ENCODE peak calls at places on chromosomes 13 and 19, in four cellular contexts. R is AG09309, M is epithelial cell of esophagus, C is HFF-Myc. G is an unnamed sample.

GRCh38 chr13:26929971-26930730 is 169.6 kb upstream of the GPR12 start:
- DNase-seq in R (no peak), M (peak; percentile 60), C (peak; percentile 37), G (peak; percentile 69)

GRCh38 chr13:68369739-68370138 is 1139.6 kb upstream of the PCDH9 start:
- DNase-seq in R (no peak), M (peak; percentile 60), C (no peak), G (peak; percentile 62)

GRCh38 chr13:101416181-101417042 is at the start of gene NALCN:
- DNase-seq in R (no peak), M (peak; percentile 28), C (no peak), G (peak; percentile 47)

GRCh38 chr19:13408889-13409518 is 97.3 kb downstream of the CACNA1A start:
- DNase-seq in R (no peak), M (no peak), C (no peak), G (no peak)

GRCh38 chr19:14563989-14564650 is 7.7 kb downstream of the NDUFB7 start:
- DNase-seq in R (no peak), M (peak; percentile 70), C (no peak), G (peak; percentile 81)

GRCh38 chr13:73657821-73658540 is 476.2 kb downstream of the KLF12 start:
- DNase-seq in R (no peak), M (no peak), C (peak; percentile 50), G (peak; percentile 17)

GRCh38 chr19:52922841-52923781 is at the start of gene ZNF888:
- DNase-seq in R (no peak), M (peak; percentile 91), C (no peak), G (peak; percentile 94)

GRCh38 chr19:1445932-1446712 is 3.8 kb upstream of the APC2 start:
- DNase-seq in R (no peak), M (no peak), C (no peak), G (no peak)

GRCh38 chr13:105817011-105817410 is 718.5 kb downstream of the EFNB2 start:
- DNase-seq in R (no peak), M (peak; percentile 47), C (no peak), G (no peak)

GRCh38 chr13:80881495-80882482 is 540.9 kb upstream of the SPRY2 start:
- DNase-seq in R (no peak), M (peak; percentile 86), C (no peak), G (no peak)

GRCh38 chr19:37098570-37098969 is 20.3 kb downstream of the ZNF420 start:
- DNase-seq in R (no peak), M (no peak), C (no peak), G (no peak)

GRCh38 chr19:30319876-30320275 is 52.3 kb upstream of the ZNF536 start:
- DNase-seq in R (no peak), M (no peak), C (no peak), G (no peak)

GRCh38 chr13:97600438-97601080 is 166.6 kb downstream of the RAP2A start:
- DNase-seq in R (peak; percentile 7), M (peak; percentile 86), C (peak; percentile 5), G (peak; percentile 83)

GRCh38 chr13:54958781-54959180 is 1930.2 kb downstream of the OLFM4 start:
- DNase-seq in R (no peak), M (no peak), C (no peak), G (no peak)

GRCh38 chr19:3477506-3477905 is 2.8 kb downstream of the SMIM24 start:
- DNase-seq in R (no peak), M (no peak), C (no peak), G (no peak)

GRCh38 chr13:37446503-37446902 is 152.1 kb downstream of the POSTN start:
- DNase-seq in R (peak; percentile 86), M (peak; percentile 98), C (no peak), G (peak; percentile 62)

GRCh38 chr19:39867952-39868351 is 21.8 kb upstream of the FBL start:
- DNase-seq in R (no peak), M (no peak), C (no peak), G (no peak)

GRCh38 chr13:111555906-111556305 is 235.5 kb downstream of the TEX29 start:
- DNase-seq in R (no peak), M (no peak), C (no peak), G (no peak)

GRCh38 chr13:62551588-62551987 is 1135.9 kb upstream of the PCDH20 start:
- DNase-seq in R (no peak), M (no peak), C (no peak), G (no peak)

GRCh38 chr13:33261426-33262068 is 24.0 kb downstream of the STARD13 start:
- DNase-seq in R (no peak), M (no peak), C (no peak), G (no peak)

GRCh38 chr13:33262997-33263396 is 22.6 kb downstream of the STARD13 start:
- DNase-seq in R (no peak), M (no peak), C (no peak), G (no peak)

GRCh38 chr13:33262554-33262953 is 23.0 kb downstream of the STARD13 start:
- DNase-seq in R (no peak), M (no peak), C (no peak), G (no peak)

GRCh38 chr13:33263484-33263883 is 22.1 kb downstream of the STARD13 start:
- DNase-seq in R (no peak), M (no peak), C (no peak), G (no peak)

GRCh38 chr13:33262069-33262487 is 23.5 kb downstream of the STARD13 start:
- DNase-seq in R (no peak), M (peak; percentile 96), C (no peak), G (peak; percentile 85)
- TF ChIP-seq CTCF in R (no peak), M (no peak), C (no peak), G (no peak)

GRCh38 chr19:383922-384800 is 24.8 kb downstream of the C2CD4C start:
- DNase-seq in R (no peak), M (no peak), C (no peak), G (no peak)
- TF ChIP-seq CTCF in R (peak; percentile 23), M (no peak), C (peak; percentile 2), G (no peak)

DNA sequence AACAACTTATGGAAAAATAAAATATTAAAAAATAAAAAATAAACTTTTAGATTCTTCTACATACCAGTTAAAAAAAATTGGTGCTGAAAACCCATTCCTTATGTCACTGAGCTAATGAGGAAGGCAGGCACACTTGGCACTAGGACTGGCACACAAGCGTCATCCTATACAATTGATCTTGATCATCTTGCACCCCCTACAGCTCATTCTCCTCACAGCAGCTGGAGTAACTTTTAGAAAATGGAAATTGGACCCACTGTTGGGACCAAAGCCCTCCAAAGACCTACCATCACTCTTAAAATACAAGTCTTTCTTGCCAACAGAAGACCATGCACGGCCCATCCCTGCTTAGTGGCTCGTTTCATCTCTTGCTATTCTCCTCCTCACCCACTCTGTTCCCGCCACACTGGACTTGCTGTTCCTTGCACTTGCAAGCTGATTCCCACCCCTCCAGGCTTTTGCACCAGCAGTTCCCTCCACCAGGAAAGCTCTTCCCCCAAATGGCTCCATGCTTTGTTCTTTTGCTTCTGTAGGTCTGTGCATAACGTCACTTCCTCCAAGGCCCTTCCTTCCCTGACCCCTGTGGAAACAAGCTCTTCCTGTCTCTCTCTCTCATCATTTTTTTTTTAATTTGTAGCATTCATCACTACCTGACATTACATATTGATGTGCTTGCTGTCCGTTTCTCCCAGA is 11.6 kb downstream of the CTU1 start:
- DNase-seq in R (no peak), M (no peak), C (no peak), G (peak; percentile 11)
- TF ChIP-seq CTCF in R (no peak), M (peak; percentile 49), C (no peak), G (peak; percentile 27)

GRCh38 chr19:51331193-51331592 is 10.7 kb downstream of the VSIG10L start:
- DNase-seq in R (no peak), M (no peak), C (no peak), G (no peak)
- TF ChIP-seq CTCF in R (no peak), M (no peak), C (no peak), G (no peak)

DNA sequence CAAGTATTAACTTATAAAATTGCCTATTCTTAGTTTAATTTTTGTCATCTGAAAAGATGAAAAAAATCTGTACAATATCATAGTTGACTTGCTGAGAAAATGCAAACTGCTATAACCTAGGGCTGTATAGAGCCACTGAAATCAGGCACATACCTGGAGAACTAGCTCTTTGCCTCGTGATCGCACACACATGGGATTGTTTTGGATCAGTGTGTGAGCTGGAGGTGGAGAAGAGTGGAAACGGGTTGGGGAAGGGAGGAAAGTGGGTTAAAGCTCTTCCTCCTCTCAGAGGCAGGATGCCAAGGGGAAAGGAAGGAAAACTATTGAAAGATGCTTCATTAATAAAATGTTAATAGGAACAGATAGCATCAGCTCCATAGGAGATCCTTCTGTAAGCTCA is 2.7 kb downstream of the MTUS2 start:
- DNase-seq in R (no peak), M (no peak), C (no peak), G (no peak)
- TF ChIP-seq CTCF in R (no peak), M (no peak), C (no peak), G (no peak)

DNA sequence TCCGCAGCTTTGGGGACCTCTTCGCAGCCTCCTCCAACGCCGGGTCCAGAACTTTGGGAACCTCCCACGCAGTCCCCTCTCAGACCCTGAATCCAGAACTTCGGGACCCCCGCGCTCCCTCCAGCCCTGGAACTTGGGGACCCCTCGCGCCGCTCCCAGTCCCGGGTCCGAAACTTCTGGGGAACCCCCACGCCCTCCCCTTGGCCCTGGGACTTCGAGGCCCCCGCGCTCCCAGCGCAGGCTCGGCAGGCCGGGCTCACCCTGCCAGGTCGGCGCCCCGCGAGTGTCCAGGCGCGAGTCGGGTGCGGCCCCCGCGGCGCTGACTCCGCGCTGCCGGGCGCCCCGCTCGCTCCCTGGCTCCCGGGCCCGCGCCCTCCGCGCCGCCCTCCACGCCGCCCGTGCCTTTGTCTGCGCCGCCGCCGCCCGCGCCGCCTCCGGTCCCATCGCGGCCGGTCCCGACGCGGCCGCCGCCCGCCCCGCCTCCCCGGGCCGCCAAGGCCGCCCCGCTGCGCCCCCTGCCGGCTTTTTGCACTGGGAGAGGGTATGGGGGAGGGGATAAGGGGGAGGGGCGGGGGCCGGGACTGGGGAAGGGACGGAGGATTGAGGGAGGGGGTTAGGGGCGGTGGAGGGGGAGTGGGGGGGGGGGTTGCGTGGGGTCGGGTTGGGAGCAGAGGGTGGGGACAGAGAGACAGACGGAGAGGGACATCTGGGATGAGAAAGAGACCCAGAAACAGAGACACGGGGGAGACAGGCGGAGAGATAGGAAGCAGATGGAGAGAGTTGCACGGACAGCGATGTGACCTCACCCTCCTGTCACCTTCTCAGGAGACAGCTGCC is at the start of gene HOMER3:
- DNase-seq in R (no peak), M (peak; percentile 70), C (no peak), G (peak; percentile 74)
- TF ChIP-seq CTCF in R (peak; percentile 50), M (peak; percentile 41), C (peak; percentile 7), G (peak; percentile 20)

DNA sequence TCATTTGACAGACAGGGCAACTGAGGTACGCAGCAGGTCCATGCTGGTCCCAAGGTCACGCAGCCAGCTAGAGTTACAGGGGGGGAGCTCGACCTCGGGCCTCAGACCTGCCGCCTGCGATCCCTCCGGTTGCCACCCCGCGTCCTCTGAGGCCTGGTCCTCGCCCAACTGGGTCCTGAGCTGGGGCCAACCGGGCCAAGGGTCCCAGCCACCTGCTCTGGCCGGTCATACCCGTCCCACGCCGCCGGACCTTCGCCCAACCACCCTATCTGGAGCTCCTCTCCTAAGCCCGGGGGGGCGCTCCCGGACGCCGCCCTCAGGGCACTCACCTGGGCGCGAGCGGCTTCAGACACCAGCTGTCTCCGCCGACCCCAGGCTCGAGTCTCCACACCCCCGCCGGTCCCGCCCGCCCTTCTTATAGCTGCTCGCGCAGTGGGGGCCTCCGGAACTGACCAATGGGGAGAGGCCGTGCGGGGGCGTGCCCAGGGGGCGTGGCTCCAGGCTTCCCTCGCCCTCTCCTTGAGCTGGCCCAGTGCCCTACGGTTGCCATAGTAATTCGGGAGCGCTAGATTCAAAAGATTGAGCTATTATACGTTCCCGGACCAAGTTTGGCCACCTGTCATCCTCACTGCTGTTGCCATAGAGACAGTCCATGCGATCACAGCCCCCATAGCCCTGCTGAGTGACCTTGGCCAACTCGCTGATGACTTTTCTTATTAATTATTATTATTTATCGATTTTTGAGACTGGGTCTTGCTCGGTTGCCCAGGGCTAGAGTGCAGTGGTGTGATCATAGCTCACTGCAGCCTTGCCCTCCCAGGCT is at the start of gene PLIN5:
- DNase-seq in R (no peak), M (peak; percentile 42), C (peak; percentile 40), G (peak; percentile 32)
- TF ChIP-seq CTCF in R (no peak), M (no peak), C (no peak), G (no peak)